ENCODE peak calls at places on chromosomes 11 and 22, in four cellular contexts. One of them, this sample, is unnamed.

GRCh38 chr11:65814131-65814959 is 19.4 kb upstream of the SNX32 start:
- DNase-seq in K562: no peak
- DNase-seq in HepG2: no peak
- DNase-seq in GM12878: no peak
- DNase-seq in this sample: no peak

GRCh38 chr11:131767421-131767820 is 397.0 kb downstream of the NTM start:
- DNase-seq in K562: no peak
- DNase-seq in HepG2: no peak
- DNase-seq in GM12878: no peak
- DNase-seq in this sample: no peak

GRCh38 chr11:35146074-35146521 is 7.1 kb downstream of the CD44 start:
- DNase-seq in K562: no peak
- DNase-seq in HepG2: no peak
- DNase-seq in GM12878: peak
- DNase-seq in this sample: no peak

GRCh38 chr22:17152340-17152739 is 6.7 kb downstream of the HDHD5 start:
- DNase-seq in K562: no peak
- DNase-seq in HepG2: no peak
- DNase-seq in GM12878: no peak
- DNase-seq in this sample: no peak

GRCh38 chr11:102546923-102547471 is 16.4 kb upstream of the MMP7 start:
- DNase-seq in K562: no peak
- DNase-seq in HepG2: no peak
- DNase-seq in GM12878: peak
- DNase-seq in this sample: no peak

GRCh38 chr11:20156280-20156875 is 3.9 kb downstream of the DBX1 start:
- DNase-seq in K562: peak
- DNase-seq in HepG2: no peak
- DNase-seq in GM12878: no peak
- DNase-seq in this sample: no peak

GRCh38 chr11:800473-800872 is 2.4 kb upstream of the SLC25A22 start:
- DNase-seq in K562: no peak
- DNase-seq in HepG2: no peak
- DNase-seq in GM12878: no peak
- DNase-seq in this sample: no peak

GRCh38 chr11:111819161-111820058 is 52.0 kb downstream of the ALG9 start:
- DNase-seq in K562: no peak
- DNase-seq in HepG2: no peak
- DNase-seq in GM12878: no peak
- DNase-seq in this sample: no peak

GRCh38 chr11:35214792-35215193 is 75.8 kb downstream of the CD44 start:
- DNase-seq in K562: no peak
- DNase-seq in HepG2: no peak
- DNase-seq in GM12878: no peak
- DNase-seq in this sample: no peak

GRCh38 chr11:12090761-12091261 is 19.6 kb upstream of the MICAL2 start:
- DNase-seq in K562: no peak
- DNase-seq in HepG2: no peak
- DNase-seq in GM12878: no peak
- DNase-seq in this sample: no peak

GRCh38 chr11:12210200-12210599 is 99.8 kb downstream of the MICAL2 start:
- DNase-seq in K562: no peak
- DNase-seq in HepG2: no peak
- DNase-seq in GM12878: no peak
- DNase-seq in this sample: no peak

GRCh38 chr11:119029340-119030028 is 1.2 kb downstream of the SLC37A4 start:
- DNase-seq in K562: peak
- DNase-seq in HepG2: peak
- DNase-seq in GM12878: no peak
- DNase-seq in this sample: peak

GRCh38 chr11:132674161-132674560 is 858.1 kb downstream of the OPCML start:
- DNase-seq in K562: no peak
- DNase-seq in HepG2: no peak
- DNase-seq in GM12878: no peak
- DNase-seq in this sample: no peak

GRCh38 chr11:66388746-66389386 is 17.3 kb upstream of the SLC29A2 start:
- DNase-seq in K562: peak
- DNase-seq in HepG2: peak
- DNase-seq in GM12878: no peak
- DNase-seq in this sample: peak

GRCh38 chr11:96741068-96741467 is 351.3 kb downstream of the JRKL start:
- DNase-seq in K562: no peak
- DNase-seq in HepG2: no peak
- DNase-seq in GM12878: no peak
- DNase-seq in this sample: no peak

GRCh38 chr11:83773950-83774880 is 488.0 kb upstream of the CCDC90B start:
- DNase-seq in K562: no peak
- DNase-seq in HepG2: no peak
- DNase-seq in GM12878: no peak
- DNase-seq in this sample: no peak

GRCh38 chr22:40077646-40078016 is 82.9 kb downstream of the FAM83F start:
- DNase-seq in K562: no peak
- DNase-seq in HepG2: no peak
- DNase-seq in GM12878: no peak
- DNase-seq in this sample: no peak

GRCh38 chr22:40084246-40084645 is 89.5 kb downstream of the FAM83F start:
- DNase-seq in K562: no peak
- DNase-seq in HepG2: no peak
- DNase-seq in GM12878: no peak
- DNase-seq in this sample: no peak

GRCh38 chr22:40081662-40082061 is 86.9 kb downstream of the FAM83F start:
- DNase-seq in K562: no peak
- DNase-seq in HepG2: no peak
- DNase-seq in GM12878: no peak
- DNase-seq in this sample: no peak

GRCh38 chr22:40083794-40084193 is 89.0 kb downstream of the FAM83F start:
- DNase-seq in K562: no peak
- DNase-seq in HepG2: no peak
- DNase-seq in GM12878: no peak
- DNase-seq in this sample: no peak

DNA sequence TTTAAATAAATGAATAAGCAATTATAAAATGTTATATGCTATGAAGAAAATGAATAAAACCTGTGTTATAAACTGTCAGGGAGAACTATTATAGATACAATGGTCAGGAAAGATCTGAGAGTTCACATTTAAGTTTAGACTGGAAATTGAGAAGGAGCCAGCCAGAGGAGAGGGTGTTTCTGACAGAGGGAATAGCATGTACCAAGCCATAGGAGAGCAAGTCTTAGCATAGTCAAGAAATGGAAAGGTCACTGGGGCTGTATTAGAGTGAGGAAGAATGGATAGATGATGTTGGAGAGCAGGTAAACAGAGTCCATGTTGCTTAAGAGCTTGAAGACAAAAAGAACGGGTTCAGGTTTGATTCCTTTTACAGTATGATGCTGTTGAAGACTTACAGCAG is 87.4 kb downstream of the FAM83F start:
- DNase-seq in K562: no peak
- DNase-seq in HepG2: no peak
- DNase-seq in GM12878: no peak
- DNase-seq in this sample: no peak
- TF ChIP-seq FOXK2 in K562: no peak
- TF ChIP-seq FOXK2 in HepG2: no peak
- TF ChIP-seq FOXK2 in GM12878: no peak
- TF ChIP-seq FOXK2 in this sample: no peak

GRCh38 chr11:105297463-105297862 is 157.9 kb upstream of the CARD18 start:
- DNase-seq in K562: no peak
- DNase-seq in HepG2: no peak
- DNase-seq in GM12878: no peak
- DNase-seq in this sample: no peak
- TF ChIP-seq FOXK2 in K562: no peak
- TF ChIP-seq FOXK2 in HepG2: no peak
- TF ChIP-seq FOXK2 in GM12878: no peak
- TF ChIP-seq FOXK2 in this sample: no peak

DNA sequence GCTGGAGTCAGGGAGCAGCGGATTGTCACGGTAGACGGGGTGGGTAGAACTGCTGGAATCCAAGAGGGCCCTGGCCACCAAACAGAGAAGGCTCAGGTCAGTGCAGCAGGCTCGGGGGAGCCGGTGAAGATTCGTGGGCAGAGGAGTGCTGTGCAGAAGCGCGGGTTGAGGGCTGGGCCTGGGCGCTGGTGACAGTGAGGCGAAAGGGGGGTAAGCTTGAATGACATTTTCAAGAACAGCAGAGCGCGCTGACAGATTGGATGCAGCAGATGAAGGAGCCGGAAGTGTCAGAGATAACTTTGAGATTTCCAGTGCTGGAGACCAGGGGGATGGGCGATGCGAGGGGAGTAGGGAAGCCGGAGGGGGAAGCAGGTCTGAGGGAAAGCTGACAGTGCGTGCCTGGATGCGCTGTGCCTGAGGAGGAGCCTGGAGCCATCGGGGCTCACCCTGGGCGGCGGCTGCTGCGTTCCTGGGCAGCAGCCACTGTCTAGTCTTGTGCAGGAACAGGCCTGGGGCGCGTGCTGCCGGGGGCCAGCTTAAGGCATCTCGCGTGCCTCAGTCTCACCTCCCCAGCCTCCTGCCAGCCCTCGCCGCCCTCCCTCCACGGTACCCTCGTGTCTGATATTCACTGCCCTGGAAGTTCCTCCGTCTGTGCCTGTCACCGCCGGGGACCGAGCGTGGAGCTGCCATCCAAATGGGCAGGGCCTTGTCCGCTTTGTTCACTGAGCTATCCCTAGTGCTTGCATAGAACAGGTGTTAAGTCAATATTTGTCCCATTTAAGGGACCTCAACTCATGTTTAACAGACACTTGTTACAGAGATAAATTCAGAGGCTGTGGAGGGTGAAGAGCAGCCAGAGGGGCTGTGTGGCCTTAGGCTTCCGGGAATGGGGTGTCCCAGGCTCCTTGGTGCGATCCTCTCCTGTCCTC is 5.2 kb downstream of the GRIK4 start:
- DNase-seq in K562: no peak
- DNase-seq in HepG2: peak
- DNase-seq in GM12878: no peak
- DNase-seq in this sample: no peak
- TF ChIP-seq FOXK2 in K562: no peak
- TF ChIP-seq FOXK2 in HepG2: no peak
- TF ChIP-seq FOXK2 in GM12878: no peak
- TF ChIP-seq FOXK2 in this sample: no peak

GRCh38 chr11:61553373-61554171 is 27.3 kb downstream of the SYT7 start:
- DNase-seq in K562: no peak
- DNase-seq in HepG2: no peak
- DNase-seq in GM12878: no peak
- DNase-seq in this sample: no peak

GRCh38 chr11:61552108-61552635 is 28.7 kb downstream of the SYT7 start:
- DNase-seq in K562: no peak
- DNase-seq in HepG2: no peak
- DNase-seq in GM12878: no peak
- DNase-seq in this sample: no peak

GRCh38 chr11:61549662-61550568 is 31.0 kb downstream of the SYT7 start:
- DNase-seq in K562: no peak
- DNase-seq in HepG2: no peak
- DNase-seq in GM12878: no peak
- DNase-seq in this sample: no peak

GRCh38 chr11:61550665-61551227 is 30.1 kb downstream of the SYT7 start:
- DNase-seq in K562: no peak
- DNase-seq in HepG2: no peak
- DNase-seq in GM12878: no peak
- DNase-seq in this sample: no peak

DNA sequence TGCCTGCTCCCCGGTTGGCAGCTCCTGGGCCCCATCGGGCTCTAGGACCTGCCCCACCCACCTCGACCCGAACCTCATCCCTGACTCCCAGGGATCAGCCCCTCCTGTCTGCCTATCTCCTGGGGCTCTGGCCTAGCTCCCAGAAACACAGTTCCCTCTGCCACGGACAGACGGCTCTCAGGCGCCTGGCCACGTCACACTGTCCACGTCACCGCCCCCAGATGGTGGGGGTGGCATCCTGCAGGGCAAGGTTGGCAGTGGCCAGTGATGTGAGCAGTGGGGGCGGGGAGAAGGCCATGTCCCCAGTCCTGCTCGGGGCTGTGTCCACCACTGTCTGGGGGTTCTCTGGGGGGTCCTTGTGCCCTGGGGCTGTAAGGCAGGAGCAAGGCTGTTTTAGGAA is 29.2 kb downstream of the SYT7 start:
- DNase-seq in K562: no peak
- DNase-seq in HepG2: no peak
- DNase-seq in GM12878: no peak
- DNase-seq in this sample: no peak
- TF ChIP-seq FOXK2 in K562: no peak
- TF ChIP-seq FOXK2 in HepG2: no peak
- TF ChIP-seq FOXK2 in GM12878: no peak
- TF ChIP-seq FOXK2 in this sample: no peak

GRCh38 chr11:70455354-70455753 is 57.0 kb downstream of the CTTN start:
- DNase-seq in K562: no peak
- DNase-seq in HepG2: no peak
- DNase-seq in GM12878: no peak
- DNase-seq in this sample: no peak
- TF ChIP-seq FOXK2 in K562: no peak
- TF ChIP-seq FOXK2 in HepG2: no peak
- TF ChIP-seq FOXK2 in GM12878: no peak
- TF ChIP-seq FOXK2 in this sample: no peak

DNA sequence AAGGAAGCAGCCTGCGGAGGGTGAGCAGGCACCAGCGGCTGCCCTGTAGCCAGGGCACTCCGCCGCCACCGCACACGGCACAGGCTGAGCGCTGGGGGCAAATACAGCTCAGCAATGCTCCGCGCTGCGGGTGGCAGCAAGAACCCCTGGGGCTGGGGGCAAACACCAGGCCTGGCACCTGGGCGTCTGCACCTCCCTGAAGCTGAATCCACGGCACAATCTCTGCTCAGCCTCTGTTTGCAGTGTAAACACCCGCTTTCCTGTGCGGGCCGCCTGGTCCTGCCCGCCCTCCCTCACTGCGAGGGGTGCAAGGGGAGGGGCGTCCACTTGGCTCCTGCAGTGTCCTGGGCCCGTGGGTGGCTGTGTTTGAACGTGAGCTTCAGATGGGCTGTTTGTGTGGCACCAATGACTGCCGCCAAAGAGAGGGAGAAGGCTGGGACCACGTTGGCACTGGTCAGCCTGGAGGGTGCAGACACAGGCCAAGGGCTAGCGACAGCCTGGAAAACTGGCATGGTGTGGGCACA is 14.8 kb upstream of the MPPED1 start:
- DNase-seq in K562: no peak
- DNase-seq in HepG2: peak
- DNase-seq in GM12878: no peak
- DNase-seq in this sample: no peak
- TF ChIP-seq FOXK2 in K562: no peak
- TF ChIP-seq FOXK2 in HepG2: no peak
- TF ChIP-seq FOXK2 in GM12878: no peak
- TF ChIP-seq FOXK2 in this sample: no peak

GRCh38 chr11:3232956-3233355 is 739 bp upstream of the MRGPRE start:
- DNase-seq in K562: no peak
- DNase-seq in HepG2: no peak
- DNase-seq in GM12878: no peak
- DNase-seq in this sample: no peak

GRCh38 chr11:3229673-3230630 is 2.3 kb downstream of the MRGPRE start:
- DNase-seq in K562: no peak
- DNase-seq in HepG2: no peak
- DNase-seq in GM12878: no peak
- DNase-seq in this sample: no peak

GRCh38 chr11:3230636-3231549 is 1.3 kb downstream of the MRGPRE start:
- DNase-seq in K562: no peak
- DNase-seq in HepG2: no peak
- DNase-seq in GM12878: no peak
- DNase-seq in this sample: no peak

GRCh38 chr11:3231550-3231850 is 717 bp downstream of the MRGPRE start:
- DNase-seq in K562: no peak
- DNase-seq in HepG2: no peak
- DNase-seq in GM12878: no peak
- DNase-seq in this sample: no peak

GRCh38 chr11:3231851-3232744 is at the start of gene MRGPRE:
- DNase-seq in K562: peak
- DNase-seq in HepG2: no peak
- DNase-seq in GM12878: no peak
- DNase-seq in this sample: no peak
- TF ChIP-seq FOXK2 in K562: no peak
- TF ChIP-seq FOXK2 in HepG2: no peak
- TF ChIP-seq FOXK2 in GM12878: no peak
- TF ChIP-seq FOXK2 in this sample: no peak